ENCODE peak calls at places on chromosome 7, in seven cellular contexts. G, R, Q, O, V, I and S are unnamed samples.

GRCh38 chr7:38561166-38561565 is 70.0 kb downstream of the AMPH start:
- DNase-seq in G (no peak), R (no peak), Q (no peak), O (no peak), V (no peak), I (no peak), S (no peak)

GRCh38 chr7:158868754-158869410 is 12.5 kb downstream of the DYNC2I1 start:
- DNase-seq in G (no peak), R (no peak), Q (no peak), O (no peak), V (no peak), I (no peak), S (no peak)

GRCh38 chr7:56537952-56538351 is 421.7 kb upstream of the NUPR2 start:
- DNase-seq in G (no peak), R (no peak), Q (no peak), O (no peak), V (no peak), I (no peak), S (no peak)

GRCh38 chr7:154372106-154372505 is 319.9 kb downstream of the DPP6 start:
- DNase-seq in G (no peak), R (no peak), Q (no peak), O (no peak), V (no peak), I (no peak), S (no peak)

GRCh38 chr7:74027683-74028320 is at the start of gene ELN:
- DNase-seq in G (peak; percentile 94), R (no peak), Q (peak; percentile 83), O (peak; percentile 86), V (peak; percentile 56), I (no peak), S (peak; percentile 80)

GRCh38 chr7:140263277-140263676 is 86.5 kb upstream of the KDM7A start:
- DNase-seq in G (no peak), R (peak; percentile 62), Q (no peak), O (no peak), V (no peak), I (no peak), S (no peak)

GRCh38 chr7:38903057-38903456 is 5.9 kb downstream of the VPS41 start:
- DNase-seq in G (no peak), R (no peak), Q (no peak), O (no peak), V (peak; percentile 23), I (no peak), S (no peak)

GRCh38 chr7:55260171-55260570 is 105.0 kb upstream of the LANCL2 start:
- DNase-seq in G (no peak), R (no peak), Q (peak; percentile 25), O (no peak), V (no peak), I (no peak), S (no peak)